ENCODE peak calls at places on chromosomes 12 and 14, in seven cellular contexts. One of them, this sample, is unnamed.

GRCh38 chr14:96096639-96097610 is 57.8 kb downstream of the C14orf132 start:
- DNase-seq in IMR-90: no peak
- DNase-seq in Peyer's patch: no peak
- DNase-seq in esophagus muscularis mucosa: no peak
- DNase-seq in A549: no peak
- DNase-seq in endothelial cell of umbilical vein: no peak
- DNase-seq in ovary: no peak
- DNase-seq in this sample: peak; percentile 80

GRCh38 chr12:49260165-49260564 is 4.7 kb upstream of the TUBA1C start:
- DNase-seq in endothelial cell of umbilical vein: peak; percentile 74
- DNase-seq in IMR-90: peak; percentile 72
- DNase-seq in Peyer's patch: no peak
- DNase-seq in A549: no peak
- DNase-seq in ovary: no peak
- DNase-seq in esophagus muscularis mucosa: no peak
- DNase-seq in this sample: no peak

GRCh38 chr12:27619308-27619707 is 76.9 kb upstream of the REP15 start:
- DNase-seq in A549: peak; percentile 53
- DNase-seq in IMR-90: peak; percentile 90
- DNase-seq in ovary: no peak
- DNase-seq in esophagus muscularis mucosa: no peak
- DNase-seq in endothelial cell of umbilical vein: peak; percentile 87
- DNase-seq in Peyer's patch: no peak
- DNase-seq in this sample: no peak

GRCh38 chr12:23428758-23429157 is 520.7 kb downstream of the SOX5 start:
- DNase-seq in Peyer's patch: no peak
- DNase-seq in endothelial cell of umbilical vein: no peak
- DNase-seq in A549: no peak
- DNase-seq in ovary: no peak
- DNase-seq in IMR-90: no peak
- DNase-seq in esophagus muscularis mucosa: no peak
- DNase-seq in this sample: no peak

GRCh38 chr14:75486317-75486716 is 36.0 kb upstream of the BATF start:
- DNase-seq in ovary: no peak
- DNase-seq in A549: no peak
- DNase-seq in esophagus muscularis mucosa: no peak
- DNase-seq in Peyer's patch: no peak
- DNase-seq in IMR-90: no peak
- DNase-seq in endothelial cell of umbilical vein: no peak
- DNase-seq in this sample: no peak

GRCh38 chr14:43535231-43535838 is 971.7 kb downstream of the FSCB start:
- DNase-seq in IMR-90: no peak
- DNase-seq in esophagus muscularis mucosa: no peak
- DNase-seq in endothelial cell of umbilical vein: no peak
- DNase-seq in Peyer's patch: no peak
- DNase-seq in A549: no peak
- DNase-seq in ovary: no peak
- DNase-seq in this sample: no peak

GRCh38 chr14:24367506-24368214 is at the start of gene NFATC4:
- DNase-seq in IMR-90: peak; percentile 96
- DNase-seq in ovary: peak; percentile 95
- DNase-seq in endothelial cell of umbilical vein: peak; percentile 88
- DNase-seq in A549: no peak
- DNase-seq in esophagus muscularis mucosa: peak; percentile 94
- DNase-seq in Peyer's patch: peak; percentile 64
- DNase-seq in this sample: peak; percentile 94

GRCh38 chr12:124730455-124730932 is 133.2 kb downstream of the SCARB1 start:
- DNase-seq in A549: no peak
- DNase-seq in Peyer's patch: no peak
- DNase-seq in ovary: peak; percentile 76
- DNase-seq in esophagus muscularis mucosa: no peak
- DNase-seq in IMR-90: peak; percentile 73
- DNase-seq in endothelial cell of umbilical vein: peak; percentile 37
- DNase-seq in this sample: no peak

GRCh38 chr12:47686645-47687240 is 19.1 kb downstream of the RPAP3 start:
- DNase-seq in Peyer's patch: no peak
- DNase-seq in IMR-90: peak; percentile 67
- DNase-seq in endothelial cell of umbilical vein: peak; percentile 54
- DNase-seq in ovary: no peak
- DNase-seq in A549: peak; percentile 53
- DNase-seq in esophagus muscularis mucosa: no peak
- DNase-seq in this sample: no peak

GRCh38 chr12:57175428-57176138 is 28.2 kb upstream of the LRP1-AS start:
- DNase-seq in A549: peak; percentile 79
- DNase-seq in Peyer's patch: peak; percentile 83
- DNase-seq in endothelial cell of umbilical vein: peak; percentile 24
- DNase-seq in ovary: peak; percentile 90
- DNase-seq in esophagus muscularis mucosa: peak; percentile 94
- DNase-seq in IMR-90: peak; percentile 71
- DNase-seq in this sample: peak; percentile 97

GRCh38 chr12:6341439-6342139 is at the start of gene TNFRSF1A:
- DNase-seq in endothelial cell of umbilical vein: peak; percentile 70
- DNase-seq in esophagus muscularis mucosa: no peak
- DNase-seq in IMR-90: peak; percentile 85
- DNase-seq in A549: peak; percentile 84
- DNase-seq in ovary: peak; percentile 87
- DNase-seq in Peyer's patch: peak; percentile 77
- DNase-seq in this sample: peak; percentile 79
- TF ChIP-seq POLR2A in endothelial cell of umbilical vein: peak; percentile 47
- TF ChIP-seq POLR2A in esophagus muscularis mucosa: peak; percentile 32
- TF ChIP-seq POLR2A in IMR-90: no peak
- TF ChIP-seq POLR2A in A549: peak; percentile 58
- TF ChIP-seq POLR2A in ovary: peak; percentile 81
- TF ChIP-seq POLR2A in Peyer's patch: peak; percentile 94
- TF ChIP-seq POLR2A in this sample: no peak

DNA sequence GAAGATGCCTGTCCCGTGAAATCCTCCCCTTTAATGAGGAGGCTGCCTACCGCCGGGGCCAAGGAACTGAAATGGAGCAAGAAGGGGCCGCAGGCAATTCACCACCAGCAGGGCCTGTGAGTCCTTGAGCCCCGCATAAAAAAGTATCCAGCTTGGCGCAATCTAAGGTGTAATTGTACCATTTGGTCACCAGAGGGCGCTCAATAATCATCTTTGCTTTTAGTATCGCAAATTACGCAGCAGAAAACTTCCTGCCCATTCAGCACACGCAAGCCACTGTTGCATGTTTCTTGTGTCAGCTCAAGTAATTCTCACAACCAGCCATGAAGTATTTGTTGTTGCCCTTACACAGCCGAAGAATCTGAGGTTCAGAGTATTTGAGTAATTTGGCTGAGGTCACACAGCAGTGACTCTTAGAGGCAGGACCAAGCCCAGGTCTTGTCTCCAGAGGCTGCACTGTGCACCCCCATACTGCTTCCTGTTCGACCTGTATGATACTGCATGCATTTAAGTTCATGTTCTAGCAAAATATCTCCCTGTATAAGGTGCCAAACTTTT is 54.1 kb upstream of the PPP2R5C start:
- DNase-seq in A549: peak; percentile 68
- DNase-seq in esophagus muscularis mucosa: peak; percentile 93
- DNase-seq in IMR-90: peak; percentile 81
- DNase-seq in Peyer's patch: no peak
- DNase-seq in ovary: peak; percentile 68
- DNase-seq in endothelial cell of umbilical vein: peak; percentile 82
- DNase-seq in this sample: peak; percentile 86
- H3K4me3 ChIP-seq in A549: no peak overlapping the region
- H3K4me3 ChIP-seq in esophagus muscularis mucosa: peak overlapping the region; percentile 31
- H3K4me3 ChIP-seq in IMR-90: no peak overlapping the region
- H3K4me3 ChIP-seq in Peyer's patch: no peak overlapping the region
- H3K4me3 ChIP-seq in ovary: no peak overlapping the region
- H3K4me3 ChIP-seq in endothelial cell of umbilical vein: no peak overlapping the region
- H3K4me3 ChIP-seq in this sample: no peak overlapping the region

DNA sequence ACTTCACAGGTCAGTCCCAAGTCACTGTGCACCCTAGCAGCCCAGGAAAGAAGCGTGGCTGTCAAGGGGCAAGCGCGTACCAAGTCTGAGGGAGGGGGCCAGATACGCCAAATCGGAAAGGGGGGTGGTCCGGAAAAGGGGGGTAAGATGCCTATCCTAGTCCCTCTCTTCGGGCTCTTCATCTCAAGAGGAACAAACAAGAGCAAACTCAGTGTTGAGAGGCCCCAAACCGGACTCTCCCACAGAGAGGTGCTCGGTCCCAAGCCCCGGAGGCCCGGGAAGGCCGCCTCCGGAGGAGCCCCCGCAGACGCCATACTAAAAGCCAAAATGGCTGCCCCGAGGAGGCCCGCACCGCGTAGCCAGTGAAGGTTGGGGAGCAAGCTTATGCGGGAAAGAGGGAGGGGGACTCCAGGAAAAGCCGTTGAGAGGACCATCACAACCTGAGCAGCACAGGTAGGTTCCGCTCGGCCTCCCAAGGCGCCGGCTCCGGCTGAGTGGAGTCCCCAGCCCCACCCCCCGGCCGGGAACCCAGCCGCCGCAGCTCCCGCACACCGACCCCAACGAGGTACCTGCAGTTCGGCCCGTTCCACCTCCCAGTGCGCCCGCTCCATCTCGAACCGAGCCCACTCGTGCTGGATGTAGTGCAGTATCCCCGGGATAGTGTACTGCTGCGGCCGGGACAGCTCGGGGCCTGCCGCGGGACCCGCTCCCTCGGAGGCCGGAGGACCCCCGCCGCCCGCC is at the start of gene AP4S1:
- DNase-seq in A549: peak; percentile 25
- DNase-seq in Peyer's patch: peak; percentile 74
- DNase-seq in esophagus muscularis mucosa: no peak
- DNase-seq in IMR-90: no peak
- DNase-seq in endothelial cell of umbilical vein: peak; percentile 37
- DNase-seq in ovary: peak; percentile 58
- DNase-seq in this sample: peak; percentile 37
- TF ChIP-seq POLR2A in A549: peak; percentile 36
- TF ChIP-seq POLR2A in Peyer's patch: peak; percentile 28
- TF ChIP-seq POLR2A in esophagus muscularis mucosa: no peak
- TF ChIP-seq POLR2A in IMR-90: no peak
- TF ChIP-seq POLR2A in endothelial cell of umbilical vein: no peak
- TF ChIP-seq POLR2A in ovary: no peak
- TF ChIP-seq POLR2A in this sample: no peak

DNA sequence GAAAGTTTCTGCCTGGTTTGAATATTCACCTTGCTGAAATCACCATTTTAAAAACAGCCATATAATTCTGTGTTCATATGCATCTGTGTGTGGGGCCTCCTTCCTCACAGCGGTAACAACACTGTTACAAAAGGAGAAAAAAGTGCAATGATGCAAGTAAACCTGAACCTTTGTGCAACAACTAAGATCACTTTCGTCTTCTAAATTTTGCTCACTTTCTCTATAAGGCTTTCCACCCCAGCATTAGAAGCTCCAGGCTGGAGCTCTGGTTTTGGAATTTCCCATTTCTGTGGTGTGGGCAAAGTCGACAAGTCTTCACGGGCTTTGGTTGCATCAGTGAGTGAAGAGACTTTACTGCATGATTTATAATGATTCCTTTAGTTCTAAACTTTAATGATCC is 18.4 kb downstream of the FGD6 start:
- DNase-seq in esophagus muscularis mucosa: peak; percentile 34
- DNase-seq in A549: no peak
- DNase-seq in IMR-90: no peak
- DNase-seq in Peyer's patch: no peak
- DNase-seq in endothelial cell of umbilical vein: no peak
- DNase-seq in ovary: no peak
- DNase-seq in this sample: no peak
- H3K4me3 ChIP-seq in esophagus muscularis mucosa: no peak overlapping the region
- H3K4me3 ChIP-seq in A549: peak overlapping the region; percentile 10
- H3K4me3 ChIP-seq in IMR-90: no peak overlapping the region
- H3K4me3 ChIP-seq in Peyer's patch: no peak overlapping the region
- H3K4me3 ChIP-seq in endothelial cell of umbilical vein: no peak overlapping the region
- H3K4me3 ChIP-seq in ovary: no peak overlapping the region
- H3K4me3 ChIP-seq in this sample: no peak overlapping the region

GRCh38 chr12:53478865-53479264 is 20.4 kb downstream of the MAP3K12 start:
- DNase-seq in A549: no peak
- DNase-seq in IMR-90: no peak
- DNase-seq in ovary: no peak
- DNase-seq in endothelial cell of umbilical vein: no peak
- DNase-seq in Peyer's patch: no peak
- DNase-seq in esophagus muscularis mucosa: no peak
- DNase-seq in this sample: no peak

GRCh38 chr12:53479314-53479713 is 19.9 kb downstream of the MAP3K12 start:
- DNase-seq in ovary: no peak
- DNase-seq in IMR-90: no peak
- DNase-seq in endothelial cell of umbilical vein: no peak
- DNase-seq in A549: no peak
- DNase-seq in Peyer's patch: no peak
- DNase-seq in esophagus muscularis mucosa: no peak
- DNase-seq in this sample: no peak

GRCh38 chr12:53481108-53481442 is 18.2 kb downstream of the MAP3K12 start:
- DNase-seq in A549: no peak
- DNase-seq in ovary: no peak
- DNase-seq in IMR-90: no peak
- DNase-seq in esophagus muscularis mucosa: no peak
- DNase-seq in Peyer's patch: no peak
- DNase-seq in endothelial cell of umbilical vein: no peak
- DNase-seq in this sample: no peak

GRCh38 chr12:53481957-53482586 is 17.2 kb downstream of the MAP3K12 start:
- DNase-seq in IMR-90: no peak
- DNase-seq in ovary: no peak
- DNase-seq in endothelial cell of umbilical vein: no peak
- DNase-seq in esophagus muscularis mucosa: no peak
- DNase-seq in Peyer's patch: no peak
- DNase-seq in A549: peak; percentile 63
- DNase-seq in this sample: no peak

GRCh38 chr12:53480425-53481107 is 18.7 kb downstream of the MAP3K12 start:
- DNase-seq in ovary: no peak
- DNase-seq in esophagus muscularis mucosa: no peak
- DNase-seq in A549: no peak
- DNase-seq in Peyer's patch: no peak
- DNase-seq in IMR-90: no peak
- DNase-seq in endothelial cell of umbilical vein: no peak
- DNase-seq in this sample: no peak
- TF ChIP-seq POLR2A in ovary: no peak
- TF ChIP-seq POLR2A in esophagus muscularis mucosa: no peak
- TF ChIP-seq POLR2A in A549: no peak
- TF ChIP-seq POLR2A in Peyer's patch: no peak
- TF ChIP-seq POLR2A in IMR-90: peak; percentile 1
- TF ChIP-seq POLR2A in endothelial cell of umbilical vein: peak; percentile 23
- TF ChIP-seq POLR2A in this sample: no peak

GRCh38 chr12:103571286-103571685 is 15.8 kb upstream of the STAB2 start:
- DNase-seq in IMR-90: no peak
- DNase-seq in endothelial cell of umbilical vein: peak; percentile 13
- DNase-seq in ovary: no peak
- DNase-seq in esophagus muscularis mucosa: peak; percentile 55
- DNase-seq in A549: no peak
- DNase-seq in Peyer's patch: peak; percentile 57
- DNase-seq in this sample: no peak
- H3K4me3 ChIP-seq in IMR-90: no peak overlapping the region
- H3K4me3 ChIP-seq in endothelial cell of umbilical vein: no peak overlapping the region
- H3K4me3 ChIP-seq in ovary: no peak overlapping the region
- H3K4me3 ChIP-seq in esophagus muscularis mucosa: no peak overlapping the region
- H3K4me3 ChIP-seq in A549: no peak overlapping the region
- H3K4me3 ChIP-seq in Peyer's patch: no peak overlapping the region
- H3K4me3 ChIP-seq in this sample: no peak overlapping the region